ENCODE peak calls at places on chromosomes 7 and 10, in four cellular contexts. B, D, N and U are unnamed samples.

GRCh38 chr10:104317195-104318095 is 20.8 kb downstream of the ITPRIP start:
- DNase-seq in D (peak; percentile 53), B (no peak), N (no peak), U (peak; percentile 81)

GRCh38 chr7:90945104-90945752 is 319.0 kb upstream of the FZD1 start:
- DNase-seq in D (no peak), N (no peak), B (no peak), U (peak; percentile 61)

GRCh38 chr7:30934732-30935568 is 23.3 kb downstream of the AQP1 start:
- DNase-seq in D (no peak), N (no peak), B (no peak), U (no peak)

GRCh38 chr10:58412502-58412961 is 27.3 kb downstream of the TFAM start:
- DNase-seq in N (peak; percentile 56), D (peak; percentile 51), B (no peak), U (peak; percentile 63)

GRCh38 chr10:126177414-126178030 is 210.8 kb downstream of the ADAM12 start:
- DNase-seq in N (no peak), B (no peak), D (no peak), U (peak; percentile 38)

GRCh38 chr10:62594093-62594520 is 210.4 kb upstream of the ADO start:
- DNase-seq in D (peak; percentile 61), B (peak; percentile 74), N (peak; percentile 72), U (peak; percentile 56)

GRCh38 chr7:44220046-44220720 is 19.4 kb downstream of the YKT6 start:
- DNase-seq in N (no peak), D (no peak), B (no peak), U (no peak)

GRCh38 chr7:77416621-77417371 is 647 bp upstream of the GSAP start:
- DNase-seq in D (no peak), B (no peak), N (no peak), U (no peak)

GRCh38 chr10:24346877-24347505 is 138.1 kb downstream of the KIAA1217 start:
- DNase-seq in N (no peak), D (no peak), B (no peak), U (no peak)

GRCh38 chr7:81648716-81649115 is 121.1 kb downstream of the HGF start:
- DNase-seq in B (no peak), D (no peak), N (no peak), U (peak; percentile 42)

GRCh38 chr10:72044417-72045041 is 43.8 kb downstream of the SPOCK2 start:
- DNase-seq in N (no peak), B (no peak), D (no peak), U (peak; percentile 28)

GRCh38 chr10:72041491-72041890 is 46.9 kb downstream of the SPOCK2 start:
- DNase-seq in B (no peak), D (no peak), N (no peak), U (no peak)

GRCh38 chr10:72039377-72039776 is 49.0 kb downstream of the SPOCK2 start:
- DNase-seq in D (no peak), B (no peak), N (no peak), U (no peak)

GRCh38 chr10:72045586-72045985 is 42.8 kb downstream of the SPOCK2 start:
- DNase-seq in B (no peak), N (no peak), D (peak; percentile 29), U (no peak)

DNA sequence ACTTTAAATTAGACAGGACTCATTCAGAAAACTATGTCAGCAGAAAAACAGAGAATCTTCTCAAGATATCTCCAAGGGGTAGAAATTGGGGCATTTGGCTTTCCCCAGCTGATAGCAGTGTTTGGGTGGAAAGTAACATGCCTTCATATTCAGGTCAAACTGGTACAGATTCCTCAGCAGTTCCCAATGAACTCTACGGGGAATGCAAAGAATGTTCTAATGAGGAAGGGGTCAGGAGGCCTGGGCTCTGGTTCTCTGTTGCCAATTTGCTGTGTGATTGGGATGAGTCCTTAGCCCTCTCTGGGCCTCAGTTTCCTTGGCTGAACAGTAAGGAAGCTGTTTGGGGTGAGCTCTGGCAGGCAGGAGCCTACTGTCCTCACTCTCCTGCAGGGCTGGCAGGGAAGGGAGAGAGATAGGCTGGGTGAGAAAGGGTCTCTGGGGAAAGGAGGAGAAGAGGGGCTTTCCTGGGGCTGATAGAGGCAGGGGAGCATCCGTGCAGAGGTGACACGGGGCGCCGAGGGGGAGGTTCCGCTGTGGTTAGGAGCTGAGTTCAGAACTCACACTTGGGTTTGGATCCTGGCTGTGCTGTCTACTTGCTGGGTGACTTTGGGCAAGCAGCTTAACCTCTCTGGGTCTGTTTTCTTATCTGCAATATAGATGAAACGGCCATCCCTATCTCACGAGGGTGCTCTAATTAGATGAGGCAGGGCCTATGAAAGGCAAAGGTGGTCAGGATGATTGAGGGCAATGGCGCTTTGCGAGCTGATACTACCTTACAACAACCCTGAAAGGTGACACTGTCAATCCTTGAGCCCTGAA is 45.1 kb downstream of the SPOCK2 start:
- DNase-seq in N (no peak), D (no peak), B (no peak), U (no peak)
- H4K91ac ChIP-seq in N (no peak overlapping the region), D (no peak overlapping the region), B (no peak overlapping the region), U (no peak overlapping the region)

GRCh38 chr10:46308666-46309450 is 22.1 kb downstream of the ANTXRL start:
- DNase-seq in D (no peak), N (peak; percentile 20), B (no peak), U (no peak)

GRCh38 chr10:46306550-46307184 is 19.9 kb downstream of the ANTXRL start:
- DNase-seq in D (no peak), B (no peak), N (peak; percentile 12), U (no peak)

GRCh38 chr10:46307281-46308112 is 20.7 kb downstream of the ANTXRL start:
- DNase-seq in D (no peak), B (no peak), N (no peak), U (no peak)

GRCh38 chr10:46309511-46310142 is 22.8 kb downstream of the ANTXRL start:
- DNase-seq in D (no peak), B (no peak), N (peak; percentile 19), U (no peak)

DNA sequence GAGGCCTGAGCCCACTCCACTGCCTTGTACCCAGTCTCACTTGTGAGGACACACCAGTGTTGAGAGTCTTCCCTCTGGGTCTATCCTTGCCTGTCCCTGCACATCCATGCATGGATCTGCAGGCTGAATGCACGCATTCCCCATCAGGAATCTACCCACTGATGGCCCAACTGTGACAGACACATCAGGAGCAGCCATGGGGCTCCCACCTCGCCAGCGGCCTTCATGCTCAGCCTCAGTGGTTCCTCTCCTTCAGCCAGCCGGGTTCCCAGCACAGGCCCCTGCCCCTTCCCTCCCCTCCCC is 21.3 kb downstream of the ANTXRL start:
- DNase-seq in B (no peak), N (no peak), D (no peak), U (no peak)
- H4K91ac ChIP-seq in B (no peak overlapping the region), N (no peak overlapping the region), D (no peak overlapping the region), U (no peak overlapping the region)

DNA sequence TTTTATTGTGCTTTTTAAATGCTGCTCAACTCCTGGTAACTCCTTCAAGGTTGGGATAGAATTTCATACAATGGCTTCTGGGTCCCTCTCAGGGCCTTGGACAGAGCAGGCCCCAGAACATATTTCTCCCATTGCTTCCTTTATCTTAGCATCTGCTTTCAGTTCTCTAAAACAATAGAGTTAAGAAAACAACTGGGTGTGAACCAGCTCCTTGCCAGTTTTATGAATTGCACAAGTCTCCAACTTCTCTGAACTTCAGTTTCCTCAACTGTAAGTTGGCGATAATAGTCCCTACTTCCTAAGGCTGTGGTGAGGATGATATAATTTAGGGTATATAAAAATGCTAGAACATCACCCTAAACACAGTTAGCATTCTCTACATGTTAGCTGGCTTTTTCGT is 77.0 kb upstream of the INHBA start:
- DNase-seq in D (no peak), N (no peak), B (no peak), U (no peak)
- H4K91ac ChIP-seq in D (no peak overlapping the region), N (no peak overlapping the region), B (no peak overlapping the region), U (no peak overlapping the region)

DNA sequence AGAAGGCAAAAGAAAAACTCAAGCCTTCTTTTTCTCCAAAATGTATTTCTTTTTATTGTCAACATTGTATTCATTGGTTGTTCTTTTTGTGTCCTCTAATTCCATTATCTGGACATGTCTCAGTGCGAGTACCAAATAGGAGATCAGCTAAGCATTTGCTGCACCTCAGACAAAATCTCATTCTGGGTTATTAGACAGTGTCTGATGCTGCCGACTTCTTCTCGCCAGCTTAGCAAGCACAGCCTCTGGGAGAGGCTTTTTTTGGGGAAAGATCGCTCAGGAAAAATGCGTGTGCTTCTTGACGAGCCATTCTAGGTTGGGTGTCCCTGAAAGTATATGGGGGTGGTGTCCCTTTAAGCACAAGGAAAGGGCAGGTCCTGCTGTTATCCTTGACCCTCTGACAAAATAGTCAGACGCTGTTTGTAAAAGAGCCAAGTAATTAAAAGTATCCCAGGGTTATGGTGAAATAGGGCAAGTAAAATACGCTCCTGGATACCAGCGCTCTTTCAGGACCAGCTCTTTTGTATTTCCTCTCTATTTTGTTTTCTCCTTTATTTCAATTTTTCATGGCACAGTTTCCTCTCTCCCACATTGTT is 540.1 kb upstream of the FZD8 start:
- DNase-seq in N (no peak), D (no peak), B (no peak), U (no peak)
- H4K91ac ChIP-seq in N (no peak overlapping the region), D (peak overlapping the region; percentile 50), B (no peak overlapping the region), U (peak overlapping the region; percentile 11)

DNA sequence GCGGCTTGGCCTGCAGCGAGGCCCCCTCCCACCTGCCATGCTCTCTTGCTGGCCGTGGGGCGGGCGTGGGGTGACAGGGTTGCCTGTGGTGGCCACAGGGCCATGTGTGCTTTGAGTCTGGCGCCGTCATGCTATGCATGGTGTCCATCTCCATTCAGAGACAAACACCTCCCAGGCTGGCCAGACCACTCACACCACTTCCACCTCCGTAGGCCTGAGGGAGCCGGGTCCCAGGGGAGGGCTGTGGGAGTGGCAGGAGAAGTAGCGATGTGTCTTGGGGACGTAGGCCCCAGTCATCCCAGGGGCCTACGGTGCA is 65.5 kb downstream of the DNAJB6 start:
- DNase-seq in D (no peak), B (no peak), N (no peak), U (no peak)
- H4K91ac ChIP-seq in D (no peak overlapping the region), B (no peak overlapping the region), N (no peak overlapping the region), U (no peak overlapping the region)

DNA sequence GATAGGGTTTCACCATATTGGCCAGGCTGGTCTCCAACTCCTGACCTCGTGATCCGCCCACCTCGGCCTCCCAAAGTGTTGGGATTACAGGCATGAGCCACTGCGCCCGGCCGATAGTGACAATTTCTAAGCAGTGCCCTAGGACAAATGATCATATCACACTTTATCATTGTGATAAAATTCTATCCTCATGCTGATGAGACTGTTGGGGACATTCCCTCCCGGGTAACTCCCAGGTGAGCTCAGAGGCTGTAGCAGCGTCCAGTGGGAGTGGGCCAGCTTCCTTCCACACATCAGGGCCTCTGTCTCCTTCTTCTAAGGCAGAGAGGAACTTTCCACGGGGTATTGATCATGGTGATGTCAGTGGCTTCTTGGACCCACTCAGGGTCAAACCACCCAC is 256.2 kb downstream of the KLF6 start:
- DNase-seq in B (no peak), D (no peak), N (no peak), U (no peak)
- H4K91ac ChIP-seq in B (no peak overlapping the region), D (no peak overlapping the region), N (no peak overlapping the region), U (no peak overlapping the region)